ENCODE peak calls at places on chromosomes 4 and X, in six cellular contexts. B is suprapubic skin, L is heart right ventricle, D is psoas muscle, K is mucosa of descending colon, F is mammary epithelial cell. H is an unnamed sample.

GRCh38 chr4:86825511-86825910 is 23.7 kb downstream of the SLC10A6 start:
- DNase-seq in F (no peak), B (no peak), L (no peak), K (no peak), D (no peak), H (no peak)

GRCh38 chr4:187416236-187416635 is 579.3 kb upstream of the ZFP42 start:
- DNase-seq in B (no peak), L (no peak), K (no peak), D (no peak), F (no peak), H (no peak)

GRCh38 chr4:116018831-116019230 is 905.4 kb upstream of the NDST4 start:
- DNase-seq in K (no peak), L (no peak), D (no peak), B (no peak), F (peak; percentile 71), H (no peak)

GRCh38 chrX:55056820-55057690 is 17.8 kb upstream of the PAGE2B start:
- DNase-seq in F (no peak), K (no peak), D (no peak), L (no peak), B (no peak), H (no peak)

GRCh38 chr4:121597346-121597934 is 99.3 kb downstream of the ANXA5 start:
- DNase-seq in B (no peak), F (peak; percentile 91), D (no peak), K (no peak), L (no peak), H (no peak)

GRCh38 chr4:173958445-173958844 is 325.0 kb downstream of the FBXO8 start:
- DNase-seq in B (no peak), F (peak; percentile 1), D (no peak), K (no peak), L (no peak), H (no peak)

GRCh38 chr4:168651374-168651773 is 154.5 kb downstream of the PALLD start:
- DNase-seq in K (no peak), D (no peak), B (no peak), F (no peak), L (no peak), H (no peak)

GRCh38 chr4:86544313-86544966 is 49.7 kb upstream of the PTPN13 start:
- DNase-seq in F (no peak), L (no peak), K (no peak), B (no peak), D (no peak), H (no peak)

GRCh38 chr4:56628592-56628991 is 52.5 kb downstream of the HOPX start:
- DNase-seq in B (no peak), F (no peak), K (no peak), D (no peak), L (no peak), H (no peak)

GRCh38 chrX:107729558-107730297 is 45.9 kb downstream of the TSC22D3 start:
- DNase-seq in L (peak; percentile 63), B (no peak), F (peak; percentile 9), D (peak; percentile 65), K (no peak), H (no peak)

GRCh38 chr4:158896459-158897238 is 127.8 kb downstream of the FNIP2 start:
- DNase-seq in F (no peak), L (no peak), K (no peak), B (no peak), D (no peak), H (no peak)

GRCh38 chr4:8248091-8248490 is 21.5 kb upstream of the HTRA3 start:
- DNase-seq in D (no peak), L (no peak), B (no peak), K (no peak), F (no peak), H (no peak)

GRCh38 chr4:149370002-149370401 is 445.6 kb downstream of the IQCM start:
- DNase-seq in B (no peak), L (no peak), D (no peak), K (no peak), F (no peak), H (no peak)
- H3K9me3 ChIP-seq in B (no peaks in the 10 kb centered on the region), L (no peaks in the 10 kb centered on the region), D (no peaks in the 10 kb centered on the region), K (no peaks in the 10 kb centered on the region), F (no peaks in the 10 kb centered on the region), H (no peaks in the 10 kb centered on the region)

GRCh38 chrX:17535229-17535628 is 160.2 kb downstream of the NHS start:
- DNase-seq in K (no peak), F (peak; percentile 32), L (peak; percentile 7), D (no peak), B (no peak), H (peak; percentile 31)

GRCh38 chrX:17529349-17529748 is 154.3 kb downstream of the NHS start:
- DNase-seq in F (no peak), D (no peak), B (no peak), K (no peak), L (no peak), H (no peak)

GRCh38 chrX:17527135-17527701 is 152.2 kb downstream of the NHS start:
- DNase-seq in D (peak; percentile 26), F (no peak), B (no peak), L (peak; percentile 44), K (no peak), H (no peak)

GRCh38 chrX:17527932-17528331 is 152.9 kb downstream of the NHS start:
- DNase-seq in D (no peak), F (no peak), K (no peak), B (no peak), L (no peak), H (no peak)

DNA sequence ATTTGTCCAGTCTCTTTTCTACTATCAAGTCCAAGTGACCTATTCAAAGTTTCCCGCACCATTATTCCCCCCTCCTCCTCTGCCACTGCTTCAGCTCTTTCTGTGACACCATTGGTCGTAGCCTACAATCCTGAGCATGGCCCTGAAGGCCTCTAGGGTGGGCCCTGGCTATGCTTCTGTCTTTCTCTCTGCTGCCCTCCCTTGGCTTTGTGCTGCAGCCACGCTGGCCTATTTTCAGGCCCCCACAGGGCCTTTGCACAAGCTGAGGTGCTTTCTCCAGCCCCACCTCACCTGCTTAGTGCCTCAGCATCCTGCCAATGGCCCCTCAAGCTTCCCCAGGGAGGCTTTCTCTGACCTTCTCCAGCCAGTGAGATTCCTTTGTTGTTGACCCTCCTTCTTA is 156.5 kb downstream of the NHS start:
- DNase-seq in K (no peak), D (no peak), L (no peak), F (no peak), B (no peak), H (no peak)
- TF ChIP-seq CTCF in K (no peak), D (no peak), L (no peak), F (no peak), B (no peak), H (no peak)

GRCh38 chr4:137307806-137308205 is 224.5 kb downstream of the PCDH18 start:
- DNase-seq in K (no peak), L (peak; percentile 8), D (peak; percentile 18), F (peak; percentile 64), B (no peak), H (no peak)

GRCh38 chr4:137310156-137310555 is 222.1 kb downstream of the PCDH18 start:
- DNase-seq in F (peak; percentile 7), K (no peak), L (no peak), D (no peak), B (no peak), H (no peak)

GRCh38 chr4:137309424-137309823 is 222.9 kb downstream of the PCDH18 start:
- DNase-seq in B (no peak), L (no peak), F (no peak), K (no peak), D (no peak), H (no peak)

GRCh38 chr4:137312257-137312656 is 220.0 kb downstream of the PCDH18 start:
- DNase-seq in B (no peak), F (peak; percentile 12), D (no peak), L (no peak), K (no peak), H (no peak)

DNA sequence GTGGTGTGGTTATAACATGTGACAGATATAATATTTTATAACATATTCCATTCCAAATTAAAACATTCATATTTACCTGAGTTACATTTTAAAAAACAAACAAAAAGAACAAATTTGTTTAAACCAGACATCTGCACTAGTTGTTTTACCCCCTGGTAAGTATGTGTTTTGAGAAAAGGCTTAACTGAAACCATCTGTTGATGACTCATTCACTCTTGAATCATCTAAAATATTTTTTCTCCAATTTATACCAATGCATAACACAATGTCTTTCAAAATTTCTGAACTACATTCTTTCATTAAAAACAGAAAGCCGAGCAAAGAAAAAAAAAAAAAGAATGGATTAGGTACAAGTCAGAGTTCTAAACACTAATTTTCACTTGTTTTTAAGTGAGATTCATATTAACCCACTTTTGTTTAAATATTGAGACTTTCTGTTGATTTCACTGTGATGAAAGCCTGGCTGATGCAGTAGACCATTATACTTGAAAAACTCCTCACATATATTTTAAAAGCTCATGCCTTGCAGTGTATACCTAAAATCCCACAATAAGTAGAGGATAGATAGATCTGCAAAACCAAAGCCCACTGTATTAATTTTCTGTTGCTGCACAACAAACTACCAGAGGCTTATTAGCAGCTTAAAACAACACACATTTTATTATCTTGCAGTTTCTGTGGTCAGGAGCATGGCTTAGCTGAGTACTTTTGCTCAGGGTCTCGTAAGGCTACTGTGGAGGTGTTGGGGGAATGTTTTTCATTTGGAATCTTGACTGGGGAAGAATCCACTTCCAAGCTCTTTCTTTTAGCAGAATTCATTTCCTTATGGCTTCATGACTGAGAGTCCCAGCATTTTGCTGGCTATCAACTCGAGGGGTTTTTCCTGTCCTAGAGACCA is 221.5 kb downstream of the PCDH18 start:
- DNase-seq in L (no peak), B (no peak), D (no peak), K (no peak), F (peak; percentile 50), H (no peak)
- H3K9me3 ChIP-seq in L (no peaks in the 10 kb centered on the region), B (no peaks in the 10 kb centered on the region), D (no peaks in the 10 kb centered on the region), K (no peaks in the 10 kb centered on the region), F (no peaks in the 10 kb centered on the region), H (no peaks in the 10 kb centered on the region)

GRCh38 chrX:74535211-74535621 is 79.2 kb downstream of the RLIM start:
- DNase-seq in B (no peak), F (peak; percentile 39), L (peak; percentile 16), D (no peak), K (no peak), H (peak; percentile 12)
- TF ChIP-seq CTCF in B (no peak), F (peak; percentile 37), L (peak; percentile 61), D (peak; percentile 32), K (no peak), H (no peak)

DNA sequence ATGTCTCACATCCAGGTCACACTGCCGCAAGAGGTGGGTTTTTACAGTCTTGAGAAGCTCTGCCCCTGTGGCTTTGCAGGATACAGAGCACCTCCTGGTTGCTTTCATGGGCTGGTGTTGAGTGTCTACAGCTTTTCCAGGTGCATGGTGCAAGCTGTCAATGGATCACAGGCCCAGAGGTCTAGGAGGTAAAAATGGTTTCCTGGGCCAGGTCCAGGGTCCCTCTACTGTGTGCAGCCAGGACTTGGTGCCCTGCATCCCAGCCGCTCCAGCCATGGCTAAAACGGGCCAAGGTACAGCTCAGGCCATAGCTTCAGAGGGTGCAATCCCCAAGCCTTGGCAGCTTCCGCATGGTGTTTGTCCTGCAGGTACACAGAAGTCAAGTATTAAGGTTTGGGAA is 434.1 kb upstream of the GALNT7 start:
- DNase-seq in F (no peak), K (no peak), B (no peak), D (no peak), L (no peak), H (no peak)
- H3K9me3 ChIP-seq in F (no peaks in the 10 kb centered on the region), K (peaks cover 30% of the 10 kb centered on the region), B (peaks cover 6% of the 10 kb centered on the region), D (peaks cover 7% of the 10 kb centered on the region), L (peaks cover 6% of the 10 kb centered on the region), H (peaks cover 12% of the 10 kb centered on the region)